ENCODE peak calls at places on chromosomes 1 and 21, in four cellular contexts. W is H1, U is K562, B is GM12878. P is an unnamed sample.

GRCh38 chr1:18175530-18176377 is 68.2 kb downstream of the IGSF21 start:
- DNase-seq in W (no peak), U (no peak), B (no peak), P (no peak)

GRCh38 chr1:108897865-108898720 is 21.3 kb downstream of the GPSM2 start:
- DNase-seq in W (no peak), U (peak; percentile 56), B (no peak), P (peak; percentile 40)

GRCh38 chr1:20192871-20193411 is 6.6 kb upstream of the PLA2G2C start:
- DNase-seq in W (no peak), U (no peak), B (no peak), P (no peak)

GRCh38 chr1:26164036-26164927 is 4.5 kb downstream of the C1orf232 start:
- DNase-seq in W (peak; percentile 85), U (peak; percentile 81), B (no peak), P (no peak)

GRCh38 chr1:84584126-84584525 is 9.9 kb upstream of the CTBS start:
- DNase-seq in W (no peak), U (no peak), B (no peak), P (no peak)

GRCh38 chr1:230262867-230263572 is 163.1 kb downstream of the PGBD5 start:
- DNase-seq in W (no peak), U (no peak), B (no peak), P (no peak)

GRCh38 chr1:188367669-188368068 is 1538.9 kb downstream of the PLA2G4A start:
- DNase-seq in W (no peak), U (no peak), B (no peak), P (no peak)

GRCh38 chr1:171715813-171716251 is 26.0 kb downstream of the VAMP4 start:
- DNase-seq in W (no peak), U (no peak), B (no peak), P (no peak)

GRCh38 chr1:89701746-89702241 is 68.9 kb downstream of the LRRC8C start:
- DNase-seq in W (no peak), U (peak; percentile 75), B (no peak), P (no peak)

GRCh38 chr1:231186356-231187115 is 24.7 kb downstream of the TRIM67 start:
- DNase-seq in W (no peak), U (no peak), B (no peak), P (no peak)

GRCh38 chr1:25809283-25809926 is 9.4 kb downstream of the SELENON start:
- DNase-seq in W (no peak), U (no peak), B (no peak), P (no peak)

GRCh38 chr1:78146137-78146822 is 100.5 kb downstream of the GIPC2 start:
- DNase-seq in W (no peak), U (no peak), B (no peak), P (no peak)

GRCh38 chr1:211951856-211952255 is 83.5 kb downstream of the INTS7 start:
- DNase-seq in W (no peak), U (no peak), B (no peak), P (peak; percentile 28)

GRCh38 chr1:98001764-98002163 is 80.9 kb upstream of the DPYD start:
- DNase-seq in W (no peak), U (no peak), B (no peak), P (no peak)

GRCh38 chr1:157628773-157629172 is 30.9 kb upstream of the FCRL4 start:
- DNase-seq in W (no peak), U (no peak), B (no peak), P (no peak)

GRCh38 chr21:29258626-29259335 is 39.9 kb upstream of the BACH1 start:
- DNase-seq in W (no peak), U (no peak), B (no peak), P (no peak)

GRCh38 chr1:93437976-93438605 is 9.8 kb upstream of the FNBP1L start:
- DNase-seq in W (no peak), U (peak; percentile 52), B (no peak), P (no peak)

GRCh38 chr21:31418355-31419001 is 74.4 kb upstream of the TIAM1 start:
- DNase-seq in W (no peak), U (no peak), B (no peak), P (no peak)

GRCh38 chr1:47865881-47866535 is 131.2 kb downstream of the TRABD2B start:
- DNase-seq in W (no peak), U (no peak), B (no peak), P (no peak)

GRCh38 chr1:153609585-153609907 is 3.4 kb downstream of the S100A16 start:
- DNase-seq in W (no peak), U (no peak), B (no peak), P (no peak)

GRCh38 chr1:25566730-25567341 is 23.4 kb downstream of the LDLRAP1 start:
- DNase-seq in W (no peak), U (no peak), B (no peak), P (no peak)

GRCh38 chr1:223102797-223103533 is 40.1 kb downstream of the TLR5 start:
- DNase-seq in W (no peak), U (no peak), B (no peak), P (no peak)

GRCh38 chr1:112581530-112582192 is 37.3 kb downstream of the ST7L start:
- DNase-seq in W (no peak), U (no peak), B (no peak), P (no peak)

GRCh38 chr1:162991444-162991843 is 77.7 kb upstream of the RGS4 start:
- DNase-seq in W (no peak), U (no peak), B (no peak), P (no peak)

GRCh38 chr1:206940588-206940936 is 5.7 kb downstream of the PIGR start:
- DNase-seq in W (no peak), U (no peak), B (no peak), P (no peak)

GRCh38 chr1:206944703-206945102 is 1.6 kb downstream of the PIGR start:
- DNase-seq in W (no peak), U (no peak), B (no peak), P (no peak)

GRCh38 chr1:206939841-206940587 is 6.3 kb downstream of the PIGR start:
- DNase-seq in W (no peak), U (no peak), B (no peak), P (no peak)

GRCh38 chr1:206939131-206939530 is 7.1 kb downstream of the PIGR start:
- DNase-seq in W (no peak), U (no peak), B (no peak), P (no peak)

DNA sequence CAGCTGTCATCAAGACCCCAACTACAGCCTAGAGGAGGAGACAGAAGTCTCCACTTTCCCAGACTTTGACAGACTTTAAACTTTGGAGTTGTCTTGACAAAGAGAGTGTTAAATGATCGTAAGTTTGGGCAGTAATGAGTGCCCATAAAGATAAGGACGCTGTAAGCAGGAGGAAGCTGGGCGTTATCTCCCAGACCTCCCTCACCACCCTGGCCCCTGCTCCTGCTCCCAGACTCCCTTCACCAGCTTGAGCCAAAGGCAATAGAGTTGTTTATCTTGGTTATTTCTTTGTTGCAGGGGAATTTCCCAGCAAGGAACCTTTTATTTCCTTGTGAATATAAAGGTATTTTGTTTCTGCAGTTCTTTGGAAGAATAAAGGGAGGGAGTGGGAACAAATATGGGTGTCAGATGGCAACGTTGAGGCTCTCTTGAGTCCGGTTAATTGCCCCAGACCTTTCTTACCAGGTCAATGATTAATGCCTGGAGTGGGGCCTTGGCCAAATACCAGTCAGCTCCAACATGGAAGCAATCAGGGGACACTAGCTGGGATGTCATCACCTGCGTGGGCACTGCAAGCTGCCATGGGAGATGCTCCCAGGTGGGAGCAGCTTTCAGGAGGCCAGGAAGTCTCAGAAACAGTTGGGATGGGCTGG is 4.4 kb downstream of the PIGR start:
- DNase-seq in W (no peak), U (peak; percentile 67), B (no peak), P (no peak)
- TF ChIP-seq EGR1 in W (no peak), U (no peak), B (no peak), P (no peak)

DNA sequence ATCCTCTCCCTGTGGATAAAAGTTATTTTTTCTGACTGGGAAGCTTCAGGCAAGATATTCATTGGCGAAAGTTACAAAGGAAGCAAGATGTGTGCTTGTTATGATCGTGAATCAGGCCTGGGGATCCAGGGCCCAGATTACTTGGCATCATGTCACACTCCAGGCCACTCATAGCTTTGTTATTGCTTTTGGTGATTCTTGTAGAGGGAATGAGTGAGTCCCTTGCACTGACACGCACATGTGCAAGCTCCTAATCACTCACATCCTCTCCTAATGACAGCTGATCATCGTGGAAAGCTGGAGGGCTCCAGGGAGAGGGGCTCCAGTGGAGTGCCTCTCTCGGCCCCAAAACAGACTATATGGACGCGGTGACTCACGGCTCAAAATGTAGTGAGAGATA is 481.0 kb upstream of the USP24 start:
- DNase-seq in W (no peak), U (no peak), B (no peak), P (no peak)
- TF ChIP-seq EGR1 in W (no peak), U (no peak), B (no peak), P (no peak)

GRCh38 chr1:204583909-204584632 is 67.9 kb downstream of the MDM4 start:
- DNase-seq in W (no peak), U (no peak), B (no peak), P (no peak)
- TF ChIP-seq EGR1 in W (no peak), U (no peak), B (no peak), P (no peak)

GRCh38 chr1:246351726-246352125 is 155.4 kb downstream of the SMYD3 start:
- DNase-seq in W (no peak), U (no peak), B (no peak), P (no peak)
- TF ChIP-seq EGR1 in W (no peak), U (no peak), B (no peak), P (no peak)

GRCh38 chr1:2587071-2587859 is 688 bp downstream of the PRXL2B start:
- DNase-seq in W (peak; percentile 73), U (peak; percentile 45), B (no peak), P (no peak)
- TF ChIP-seq EGR1 in W (no peak), U (peak; percentile 6), B (no peak), P (no peak)

GRCh38 chr21:35338281-35338680 is 289.2 kb upstream of the RUNX1 start:
- DNase-seq in W (no peak), U (no peak), B (no peak), P (no peak)

GRCh38 chr21:35337573-35337972 is 288.5 kb upstream of the RUNX1 start:
- DNase-seq in W (no peak), U (no peak), B (no peak), P (no peak)

GRCh38 chr21:35342440-35342839 is 293.3 kb upstream of the RUNX1 start:
- DNase-seq in W (no peak), U (no peak), B (peak; percentile 17), P (no peak)

GRCh38 chr21:35338881-35339632 is 290.0 kb upstream of the RUNX1 start:
- DNase-seq in W (no peak), U (no peak), B (no peak), P (no peak)

GRCh38 chr21:35340273-35340672 is 291.2 kb upstream of the RUNX1 start:
- DNase-seq in W (no peak), U (no peak), B (no peak), P (peak; percentile 22)
- TF ChIP-seq EGR1 in W (no peak), U (no peak), B (no peak), P (no peak)

DNA sequence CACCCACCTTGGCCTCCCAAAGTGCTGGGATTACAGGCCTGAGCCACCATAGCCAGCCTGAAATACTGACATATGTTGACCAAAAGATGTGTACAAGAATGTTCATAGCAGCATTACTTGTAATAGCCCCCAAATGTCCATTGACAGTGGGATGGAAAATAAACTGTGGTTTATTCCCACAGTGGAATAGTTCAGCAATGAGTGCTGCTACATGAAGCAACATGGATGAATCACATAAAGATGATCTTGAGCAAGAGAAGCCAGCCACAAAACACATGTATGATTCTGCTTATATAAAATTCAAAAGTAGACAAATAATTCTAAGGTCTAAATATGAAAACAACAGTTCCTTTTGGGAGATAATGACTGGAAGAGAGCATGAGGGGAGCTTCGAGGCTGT is 9.1 kb upstream of the CREG1 start:
- DNase-seq in W (no peak), U (no peak), B (no peak), P (no peak)
- TF ChIP-seq EGR1 in W (no peak), U (no peak), B (no peak), P (no peak)

GRCh38 chr1:209565759-209566678 is 17.5 kb upstream of the CAMK1G start:
- DNase-seq in W (peak; percentile 92), U (peak; percentile 74), B (no peak), P (peak; percentile 78)
- TF ChIP-seq EGR1 in W (no peak), U (no peak), B (no peak), P (no peak)

GRCh38 chr21:43921602-43921978 is 56.6 kb downstream of the AGPAT3 start:
- DNase-seq in W (no peak), U (no peak), B (peak; percentile 39), P (no peak)
- TF ChIP-seq EGR1 in W (no peak), U (no peak), B (no peak), P (no peak)

P was measured in HCT116.